ENCODE peak calls at places on chromosomes 16 and 17, in nine cellular contexts. N, C, B, H, Y, K, T, S and D are unnamed samples.

GRCh38 chr17:59506907-59507726 is 58.3 kb upstream of the DHX40 start:
- DNase-seq in N (no peak), C (no peak), B (no peak), H (no peak), Y (no peak), K (no peak), T (no peak), S (no peak), D (peak; percentile 16)

GRCh38 chr17:63641678-63642077 is 19.5 kb downstream of the MAP3K3 start:
- DNase-seq in N (no peak), C (no peak), B (no peak), H (no peak), Y (no peak), K (no peak), T (peak; percentile 38), S (no peak), D (no peak)

GRCh38 chr17:3794890-3795757 is 5.9 kb downstream of the ITGAE start:
- DNase-seq in N (peak; percentile 28), C (no peak), B (peak; percentile 84), H (no peak), Y (peak; percentile 47), K (peak; percentile 56), T (no peak), S (peak; percentile 60), D (no peak)

GRCh38 chr17:55883112-55883511 is 132.3 kb downstream of the PCTP start:
- DNase-seq in N (no peak), C (no peak), B (no peak), H (peak; percentile 44), Y (no peak), K (no peak), T (no peak), S (peak; percentile 3), D (no peak)

GRCh38 chr16:75248536-75249380 is 2.7 kb downstream of the BCAR1 start:
- DNase-seq in N (no peak), C (no peak), B (no peak), H (no peak), Y (no peak), K (no peak), T (no peak), S (no peak), D (no peak)

GRCh38 chr17:9290226-9290613 is 268.9 kb downstream of the NTN1 start:
- DNase-seq in N (no peak), C (no peak), B (no peak), H (no peak), Y (no peak), K (no peak), T (no peak), S (no peak), D (no peak)

GRCh38 chr16:74290356-74290755 is 6.3 kb upstream of the PSMD7 start:
- DNase-seq in N (no peak), C (no peak), B (no peak), H (no peak), Y (no peak), K (no peak), T (no peak), S (no peak), D (no peak)

GRCh38 chr16:75085556-75085955 is 31.0 kb downstream of the LDHD start:
- DNase-seq in N (no peak), C (no peak), B (no peak), H (no peak), Y (no peak), K (no peak), T (no peak), S (no peak), D (peak; percentile 93)

GRCh38 chr17:67390646-67391480 is 13.8 kb downstream of the PITPNC1 start:
- DNase-seq in N (no peak), C (no peak), B (peak; percentile 69), H (no peak), Y (peak; percentile 81), K (peak; percentile 87), T (no peak), S (peak; percentile 42), D (peak; percentile 82)

GRCh38 chr16:78879046-78879445 is 721.5 kb downstream of the MAF start:
- DNase-seq in N (no peak), C (no peak), B (no peak), H (no peak), Y (no peak), K (no peak), T (no peak), S (no peak), D (no peak)

GRCh38 chr17:1943432-1943802 is 81.7 kb downstream of the RTN4RL1 start:
- DNase-seq in N (no peak), C (no peak), B (no peak), H (no peak), Y (no peak), K (no peak), T (no peak), S (no peak), D (no peak)

GRCh38 chr16:72195609-72196008 is 23.7 kb upstream of the PMFBP1 start:
- DNase-seq in N (no peak), C (no peak), B (no peak), H (peak; percentile 71), Y (no peak), K (peak; percentile 13), T (no peak), S (no peak), D (no peak)

GRCh38 chr17:37608369-37609169 is 649 bp downstream of the SYNRG start:
- DNase-seq in N (no peak), C (no peak), B (no peak), H (peak; percentile 81), Y (no peak), K (peak; percentile 54), T (peak; percentile 38), S (peak; percentile 61), D (peak; percentile 51)

DNA sequence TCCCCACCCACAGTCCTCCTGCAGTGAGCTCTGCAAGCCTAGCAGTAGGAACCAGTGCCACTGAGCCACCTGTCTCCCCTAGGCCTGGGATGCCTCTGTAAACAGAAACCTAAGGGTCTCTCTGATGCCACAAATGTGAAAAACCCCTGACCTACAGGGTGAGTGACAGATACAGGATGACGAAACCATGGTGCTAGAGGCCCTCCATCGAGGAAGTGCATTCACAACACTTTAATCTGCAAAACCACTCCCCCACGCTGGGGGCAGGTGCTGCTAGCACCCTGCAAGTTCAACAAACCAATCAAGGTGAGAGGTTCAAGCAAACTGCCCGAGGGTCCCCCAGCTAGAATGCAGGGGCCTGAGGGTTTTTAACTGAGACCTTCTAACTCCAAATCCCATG is 59.5 kb downstream of the CDYL2 start:
- DNase-seq in N (no peak), C (no peak), B (peak; percentile 24), H (no peak), Y (no peak), K (no peak), T (no peak), S (no peak), D (no peak)
- TF ChIP-seq CTCF in N (no peak), C (no peak), B (no peak), H (no peak), Y (no peak), K (no peak), T (no peak), S (no peak), D (no peak)

DNA sequence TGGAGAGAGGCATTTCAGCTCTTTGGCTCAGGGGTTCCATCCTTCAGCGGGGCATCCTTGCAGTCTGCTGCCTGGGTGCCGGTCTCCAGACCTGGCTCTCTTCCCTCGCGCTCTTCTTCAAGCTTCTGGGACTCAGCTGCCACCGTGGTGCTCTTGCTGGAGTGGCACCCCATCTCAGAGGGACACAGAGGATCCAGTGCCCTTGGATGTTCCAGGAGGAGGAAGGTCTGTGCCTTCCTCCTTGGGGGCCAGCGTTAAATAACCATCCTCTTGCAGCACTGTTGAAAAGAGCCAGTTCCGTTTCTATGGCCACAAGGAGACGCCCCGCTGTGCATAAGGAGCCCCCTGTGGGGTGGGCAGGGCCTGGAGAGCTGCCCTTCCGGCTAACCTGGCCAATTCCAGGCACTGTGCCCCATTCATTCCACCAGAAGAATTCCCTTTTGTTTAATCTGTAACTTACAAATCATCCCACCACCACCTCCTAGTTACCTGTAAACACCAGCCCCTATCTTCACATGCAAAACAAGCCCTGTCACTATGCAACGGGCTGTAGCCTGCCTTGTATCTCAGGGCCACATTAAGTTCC is 8.6 kb downstream of the CHD9NB start:
- DNase-seq in N (no peak), C (no peak), B (no peak), H (peak; percentile 94), Y (no peak), K (peak; percentile 64), T (peak; percentile 52), S (no peak), D (no peak)
- H3K4me3 ChIP-seq in N (no peak overlapping the region), C (peak overlapping the region; percentile 54), B (no peak overlapping the region), H (peak overlapping the region; percentile 56), Y (no peak overlapping the region), K (peak overlapping the region; percentile 38), T (no peak overlapping the region), S (no peak overlapping the region), D (no peak overlapping the region)

DNA sequence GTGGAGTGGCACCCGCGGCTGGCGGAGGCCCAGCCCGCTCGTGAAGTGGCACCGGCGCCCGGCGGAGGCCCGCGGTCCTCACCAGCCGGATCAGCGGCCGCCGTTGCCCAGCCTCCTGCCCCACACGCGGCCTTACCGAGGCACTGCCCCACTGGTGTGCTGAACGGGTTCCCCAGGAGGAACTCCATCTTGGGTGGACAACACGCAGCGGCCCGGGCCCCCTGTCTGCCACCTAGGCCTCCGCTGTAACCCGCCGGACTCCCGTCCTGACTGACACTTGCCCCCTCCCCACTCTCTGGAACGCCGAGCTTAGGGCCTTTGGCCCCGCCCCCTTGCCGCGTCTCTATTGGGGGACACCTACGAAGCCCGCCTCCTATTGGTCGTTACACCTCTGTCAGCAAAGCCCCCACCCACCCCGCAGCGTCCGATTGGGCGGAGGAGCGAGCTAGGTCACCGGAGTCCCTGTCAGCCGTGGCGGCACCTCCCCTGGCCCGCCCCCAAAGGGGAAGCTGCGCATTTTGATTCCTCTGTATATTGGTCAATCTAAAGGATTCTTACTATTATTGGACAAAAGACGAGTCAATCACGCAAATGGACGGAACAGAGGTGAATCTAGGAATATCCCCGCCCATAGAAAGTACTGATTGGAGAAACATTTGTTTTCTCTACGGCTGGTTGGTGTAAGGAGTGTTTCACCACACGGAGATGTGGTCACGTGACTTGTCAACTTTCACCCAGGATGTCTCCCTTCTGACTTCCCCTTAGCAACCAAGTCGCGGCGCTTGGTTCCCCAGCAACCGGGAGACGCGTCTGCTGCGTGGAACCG is at the start of the genes DRC3 and TOM1L2:
- DNase-seq in N (peak; percentile 100), C (peak; percentile 100), B (peak; percentile 100), H (peak; percentile 100), Y (peak; percentile 100), K (peak; percentile 100), T (peak; percentile 100), S (peak; percentile 100), D (peak; percentile 100)
- TF ChIP-seq CTCF in N (no peak), C (peak; percentile 45), B (no peak), H (no peak), Y (no peak), K (no peak), T (no peak), S (no peak), D (no peak)

DNA sequence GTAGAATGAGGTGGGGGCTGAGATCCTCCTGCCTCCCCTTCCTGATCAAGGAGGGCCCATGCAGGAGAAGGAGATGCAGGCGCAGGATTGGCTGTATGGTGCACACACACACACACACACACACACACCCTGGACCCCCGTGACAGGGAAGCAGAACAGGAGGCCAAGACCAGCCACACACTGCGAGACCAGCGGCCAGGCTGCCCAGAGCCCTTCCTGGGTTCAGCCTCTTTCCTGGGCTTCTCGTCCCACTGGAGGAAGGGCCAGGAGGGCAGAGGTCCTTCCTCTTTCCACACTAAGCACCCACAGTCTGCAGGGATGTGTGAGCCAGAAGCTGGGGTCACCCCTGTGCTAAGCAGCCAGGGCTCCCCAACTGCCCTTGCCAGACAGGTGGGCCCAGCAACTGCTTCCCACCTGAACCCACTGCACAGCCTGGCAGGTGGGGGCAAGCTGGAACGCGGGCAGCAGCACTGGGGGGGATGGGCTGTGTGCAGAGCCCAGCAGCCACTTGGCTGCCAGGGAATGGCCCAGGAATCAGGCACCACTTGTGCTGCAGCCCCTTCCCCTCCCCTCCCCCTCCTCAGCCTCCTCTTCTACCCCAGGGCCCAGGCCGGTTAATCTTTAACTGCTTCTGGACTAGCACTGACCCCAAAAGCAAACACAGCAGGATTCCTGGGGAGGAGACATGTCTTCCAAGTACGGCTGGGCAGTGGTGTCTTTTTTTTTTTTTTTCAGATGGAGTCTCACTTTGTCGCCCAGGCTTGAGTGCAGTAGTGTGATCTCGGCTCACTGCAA is 44.6 kb upstream of the SLC38A10 start:
- DNase-seq in N (peak; percentile 67), C (no peak), B (no peak), H (no peak), Y (no peak), K (no peak), T (peak; percentile 80), S (peak; percentile 77), D (no peak)
- H3K4me3 ChIP-seq in N (no peak overlapping the region), C (no peak overlapping the region), B (no peak overlapping the region), H (peak overlapping the region; percentile 26), Y (no peak overlapping the region), K (no peak overlapping the region), T (no peak overlapping the region), S (peak overlapping the region; percentile 25), D (no peak overlapping the region)